ENCODE peak calls at places on chromosomes 2 and 18, in five cellular contexts. F, C, A, L and H are unnamed samples.
A peak's percentile ranks its signal among the peaks of the same experiment; 100 is the strongest.

GRCh38 chr2:232211743-232212686 is 166.5 kb upstream of the ALPP start:
- DNase-seq in F (no peak), C (peak; percentile 74), A (no peak), L (no peak), H (no peak)

GRCh38 chr2:207311316-207312005 is 145.7 kb upstream of the KLF7 start:
- DNase-seq in F (no peak), C (no peak), A (peak; percentile 89), L (peak; percentile 37), H (peak; percentile 90)

GRCh38 chr2:180419212-180419611 is 412.1 kb upstream of the CWC22 start:
- DNase-seq in F (no peak), C (no peak), A (no peak), L (no peak), H (no peak)

GRCh38 chr2:60118061-60118460 is 435.4 kb downstream of the BCL11A start:
- DNase-seq in F (no peak), C (no peak), A (no peak), L (no peak), H (no peak)

GRCh38 chr18:77879829-77880228 is 630.2 kb downstream of the GALR1 start:
- DNase-seq in F (no peak), C (no peak), A (no peak), L (no peak), H (no peak)

GRCh38 chr2:172102159-172102857 is 392 bp downstream of the DLX2 start:
- DNase-seq in F (no peak), C (no peak), A (no peak), L (no peak), H (no peak)

GRCh38 chr2:155815851-155816250 is 516.7 kb downstream of the NR4A2 start:
- DNase-seq in F (peak; percentile 5), C (peak; percentile 50), A (no peak), L (peak; percentile 8), H (no peak)

GRCh38 chr2:154193246-154193645 is 321.5 kb downstream of the GALNT13 start:
- DNase-seq in F (no peak), C (no peak), A (no peak), L (no peak), H (no peak)

GRCh38 chr2:14480120-14480519 is 152.4 kb upstream of the LRATD1 start:
- DNase-seq in F (no peak), C (no peak), A (no peak), L (no peak), H (no peak)

GRCh38 chr2:20486571-20486970 is 39.7 kb downstream of the RHOB start:
- DNase-seq in F (no peak), C (no peak), A (no peak), L (no peak), H (no peak)

GRCh38 chr2:241947004-241947350 is 77.4 kb downstream of the RTP5 start:
- DNase-seq in F (no peak), C (no peak), A (no peak), L (no peak), H (no peak)
- TF ChIP-seq CTCF in F (no peak), C (no peak), A (no peak), L (no peak), H (no peak)

GRCh38 chr2:147013696-147014392 is 831.0 kb upstream of the ACVR2A start:
- DNase-seq in F (no peak), C (no peak), A (no peak), L (no peak), H (no peak)

GRCh38 chr2:147019296-147019695 is 825.5 kb upstream of the ACVR2A start:
- DNase-seq in F (no peak), C (no peak), A (no peak), L (no peak), H (no peak)

GRCh38 chr2:147017976-147018645 is 826.7 kb upstream of the ACVR2A start:
- DNase-seq in F (no peak), C (no peak), A (no peak), L (no peak), H (no peak)
- H3K4me3 ChIP-seq in F (no peak overlapping the region), C (no peak overlapping the region), A (no peak overlapping the region), L (no peak overlapping the region), H (no peak overlapping the region)

GRCh38 chr18:57438669-57439616 is 3.8 kb downstream of the ONECUT2 start:
- DNase-seq in F (no peak), C (no peak), A (no peak), L (peak; percentile 76), H (no peak)
- TF ChIP-seq CTCF in F (no peak), C (no peak), A (no peak), L (peak; percentile 42), H (no peak)

GRCh38 chr2:45836316-45836715 is 184.8 kb downstream of the PRKCE start:
- DNase-seq in F (no peak), C (peak; percentile 11), A (no peak), L (no peak), H (no peak)
- H3K4me3 ChIP-seq in F (no peak overlapping the region), C (peak overlapping the region; percentile 16), A (no peak overlapping the region), L (no peak overlapping the region), H (no peak overlapping the region)

DNA sequence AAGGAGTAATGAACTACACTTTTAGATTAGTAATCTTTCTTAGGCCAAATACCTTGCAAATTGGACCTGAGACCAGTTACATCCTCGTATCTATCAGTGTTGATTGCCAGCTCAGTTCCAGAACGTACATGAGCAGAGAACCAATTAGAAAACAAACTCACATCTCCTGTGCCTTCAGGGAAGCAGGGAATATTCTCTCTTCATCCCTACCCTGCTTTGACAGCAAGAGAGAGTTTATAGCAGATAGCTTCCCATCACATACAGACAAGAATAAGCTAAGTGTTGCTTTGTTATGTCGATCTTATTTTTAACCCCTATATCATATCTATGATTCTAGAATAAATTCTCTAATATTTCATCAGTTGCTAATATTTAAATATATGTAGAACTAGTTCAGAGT is 181.8 kb downstream of the DSC3 start:
- DNase-seq in F (no peak), C (no peak), A (no peak), L (no peak), H (no peak)
- TF ChIP-seq CTCF in F (no peak), C (no peak), A (no peak), L (no peak), H (no peak)

GRCh38 chr2:27263287-27264252 is 723 bp upstream of the SLC30A3 start:
- DNase-seq in F (no peak), C (no peak), A (no peak), L (peak; percentile 65), H (no peak)
- H3K4me3 ChIP-seq in F (peak overlapping the region; percentile 47), C (peak overlapping the region; percentile 65), A (peak overlapping the region; percentile 34), L (peak overlapping the region; percentile 65), H (peak overlapping the region; percentile 39)

GRCh38 chr18:68843467-68844089 is 45.7 kb downstream of the CCDC102B start:
- DNase-seq in F (no peak), C (no peak), A (no peak), L (no peak), H (no peak)
- TF ChIP-seq CTCF in F (peak; percentile 28), C (no peak), A (peak; percentile 9), L (peak; percentile 55), H (no peak)

GRCh38 chr2:239533917-239534316 is 133.1 kb upstream of the HDAC4 start:
- DNase-seq in F (no peak), C (no peak), A (no peak), L (no peak), H (no peak)
- H3K4me3 ChIP-seq in F (no peak overlapping the region), C (no peak overlapping the region), A (no peak overlapping the region), L (no peak overlapping the region), H (no peak overlapping the region)